ENCODE peak calls at places on chromosomes 5 and 9, in eight cellular contexts. I is mesendoderm, M is neural progenitor cell, O is IMR-90, L is mammary epithelial cell, R is K562, A is adipocyte, P is GM23248. Z is an unnamed sample. For H3K36me3, the result is how much of the 10 kb centered on the place peaks cover.

GRCh38 chr5:172411423-172412111 is 42.8 kb downstream of the SH3PXD2B start:
- DNase-seq in I (no peak), M (no peak), O (peak), L (no peak), R (no peak), A (peak), P (peak), Z (no peak)

GRCh38 chr9:13705913-13706312 is 426.4 kb upstream of the MPDZ start:
- DNase-seq in I (peak), M (peak), O (peak), L (no peak), R (no peak), A (peak), P (peak), Z (no peak)

GRCh38 chr5:5165541-5166002 is 25.4 kb downstream of the ADAMTS16 start:
- DNase-seq in I (peak), M (no peak), O (no peak), L (no peak), R (no peak), A (no peak), P (peak), Z (no peak)

GRCh38 chr5:11904270-11904906 is at the start of gene CTNND2:
- DNase-seq in I (peak), M (peak), O (no peak), L (peak), R (no peak), A (peak), P (peak), Z (no peak)

GRCh38 chr5:139670369-139671095 is 22.4 kb downstream of the CXXC5 start:
- DNase-seq in I (no peak), M (peak), O (no peak), L (no peak), R (peak), A (peak), P (no peak), Z (no peak)

GRCh38 chr5:119274024-119274766 is 81.6 kb upstream of the TNFAIP8 start:
- DNase-seq in I (peak), M (no peak), O (peak), L (peak), R (no peak), A (no peak), P (no peak), Z (no peak)

GRCh38 chr9:93582115-93582514 is 5.7 kb downstream of the PHF2 start:
- DNase-seq in I (peak), M (no peak), O (no peak), L (no peak), R (no peak), A (no peak), P (peak), Z (no peak)

GRCh38 chr9:32395483-32396216 is 11.2 kb downstream of the ACO1 start:
- DNase-seq in I (no peak), M (no peak), O (peak), L (peak), R (no peak), A (peak), P (peak), Z (no peak)

GRCh38 chr5:59259238-59259637 is 634.3 kb downstream of the PDE4D start:
- DNase-seq in I (no peak), M (no peak), O (no peak), L (no peak), R (no peak), A (no peak), P (no peak), Z (no peak)

GRCh38 chr5:109998208-109998607 is 308.5 kb downstream of the MAN2A1 start:
- DNase-seq in I (no peak), M (no peak), O (no peak), L (no peak), R (no peak), A (no peak), P (no peak), Z (no peak)

GRCh38 chr9:128372188-128372641 is 1.0 kb downstream of the URM1 start:
- DNase-seq in I (no peak), M (no peak), O (no peak), L (peak), R (no peak), A (peak), P (peak), Z (no peak)

GRCh38 chr5:9624196-9624947 is 5.8 kb downstream of the TAS2R1 start:
- DNase-seq in I (peak), M (no peak), O (peak), L (no peak), R (no peak), A (no peak), P (no peak), Z (no peak)

GRCh38 chr5:180340856-180341255 is 12.3 kb downstream of the GFPT2 start:
- DNase-seq in I (no peak), M (no peak), O (peak), L (no peak), R (no peak), A (no peak), P (peak), Z (no peak)

GRCh38 chr5:162231522-162231921 is 163.9 kb downstream of the GABRG2 start:
- DNase-seq in I (no peak), M (no peak), O (no peak), L (no peak), R (no peak), A (no peak), P (no peak), Z (no peak)

GRCh38 chr5:124584991-124585715 is 161.3 kb downstream of the ZNF608 start:
- DNase-seq in I (no peak), M (no peak), O (peak), L (peak), R (peak), A (no peak), P (no peak), Z (no peak)

GRCh38 chr5:139147743-139148079 is 50.5 kb downstream of the SIL1 start:
- DNase-seq in I (no peak), M (no peak), O (peak), L (peak), R (no peak), A (peak), P (peak), Z (peak)

GRCh38 chr9:71490810-71491209 is 277.5 kb downstream of the CEMIP2 start:
- DNase-seq in I (peak), M (peak), O (no peak), L (peak), R (peak), A (peak), P (peak), Z (no peak)

GRCh38 chr9:112252194-112252593 is 77.1 kb upstream of the SUSD1 start:
- DNase-seq in I (no peak), M (no peak), O (no peak), L (no peak), R (no peak), A (no peak), P (no peak), Z (no peak)

GRCh38 chr5:123441408-123441807 is 18.2 kb upstream of the CEP120 start:
- DNase-seq in I (no peak), M (no peak), O (no peak), L (no peak), R (no peak), A (no peak), P (peak), Z (no peak)

GRCh38 chr9:106445107-106445506 is 417.9 kb upstream of the ZNF462 start:
- DNase-seq in I (no peak), M (no peak), O (no peak), L (no peak), R (no peak), A (no peak), P (no peak), Z (no peak)

GRCh38 chr9:111036946-111037743 is 1.1 kb downstream of the LPAR1 start:
- DNase-seq in I (peak), M (peak), O (peak), L (peak), R (no peak), A (peak), P (peak), Z (no peak)

GRCh38 chr5:116789522-116789921 is 214.9 kb upstream of the SEMA6A start:
- DNase-seq in I (no peak), M (no peak), O (no peak), L (no peak), R (no peak), A (no peak), P (no peak), Z (no peak)

DNA sequence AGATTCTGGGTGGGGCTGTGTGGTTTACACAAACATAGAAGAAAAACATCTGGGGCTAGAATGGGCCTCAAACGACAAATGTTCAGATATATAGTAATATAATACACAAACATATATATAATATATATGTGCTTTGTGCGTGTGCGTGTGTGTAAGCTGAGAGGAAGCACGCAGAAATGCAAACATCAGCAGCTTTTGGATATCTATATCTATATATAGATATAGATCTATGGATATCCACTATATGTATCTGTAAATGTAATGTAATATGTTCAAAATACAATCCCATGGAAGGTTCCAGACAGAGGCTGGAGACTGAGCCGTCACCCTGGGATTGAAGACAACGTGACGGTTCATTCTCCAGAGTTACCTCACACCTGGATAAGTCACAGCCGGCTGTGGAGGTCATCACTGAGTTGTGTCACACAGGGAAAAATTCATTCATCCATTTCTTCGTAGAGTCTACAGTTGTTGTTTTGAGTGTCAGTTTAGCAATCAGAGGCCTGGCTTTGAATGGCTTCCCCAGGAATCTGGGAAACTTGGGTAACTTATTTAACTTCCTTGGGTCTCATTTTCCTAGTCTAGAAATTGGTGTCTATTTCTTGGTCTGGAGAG is 123.0 kb upstream of the CPEB4 start:
- DNase-seq in I (no peak), M (no peak), O (no peak), L (no peak), R (no peak), A (no peak), P (no peak), Z (no peak)
- H3K4me3 ChIP-seq in I (no peak), M (no peak), O (no peak), L (no peak), R (no peak), A (no peak), P (no peak), Z (no peak)

GRCh38 chr5:75717082-75717922 is at the start of gene POC5:
- DNase-seq in I (peak), M (peak), O (peak), L (peak), R (peak), A (peak), P (peak), Z (peak)

GRCh38 chr5:75720882-75721281 is 3.6 kb upstream of the POC5 start:
- DNase-seq in I (no peak), M (no peak), O (no peak), L (peak), R (no peak), A (no peak), P (no peak), Z (no peak)

GRCh38 chr5:75712091-75712490 is 5.1 kb downstream of the POC5 start:
- DNase-seq in I (no peak), M (no peak), O (no peak), L (no peak), R (no peak), A (no peak), P (no peak), Z (no peak)

GRCh38 chr5:75721573-75721972 is 4.3 kb upstream of the POC5 start:
- DNase-seq in I (no peak), M (no peak), O (no peak), L (no peak), R (no peak), A (no peak), P (no peak), Z (no peak)

GRCh38 chr5:75716715-75717081 is 539 bp downstream of the POC5 start:
- DNase-seq in I (no peak), M (peak), O (no peak), L (no peak), R (no peak), A (no peak), P (no peak), Z (no peak)
- H3K9ac ChIP-seq in I (peak), M (peak), O (peak), L (peak), R (peak), A (peak), P (peak), Z (peak)

GRCh38 chr9:99018653-99019052 is 74.9 kb downstream of the COL15A1 start:
- DNase-seq in I (no peak), M (no peak), O (no peak), L (no peak), R (no peak), A (no peak), P (no peak), Z (no peak)
- H3K36me3 ChIP-seq in I (under half), M (under half), O (half or more), L (under half), R (under half), A (under half), P (under half), Z (under half)

DNA sequence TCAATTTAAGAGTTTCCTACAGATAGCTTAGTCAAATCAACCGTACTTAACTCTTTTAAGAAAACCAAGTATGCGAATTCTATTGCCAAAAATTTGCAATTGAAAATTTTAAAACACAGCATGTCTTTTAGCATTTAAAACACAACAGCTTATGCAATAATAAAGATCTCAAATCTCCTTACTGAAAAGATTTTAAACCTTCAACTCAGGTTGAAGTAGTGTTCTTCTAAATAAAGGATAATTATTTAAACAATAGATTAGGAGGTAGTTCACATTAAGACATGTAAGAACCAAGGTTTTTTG is 5.5 kb downstream of the NR3C1 start:
- DNase-seq in I (no peak), M (no peak), O (no peak), L (no peak), R (no peak), A (no peak), P (no peak), Z (no peak)
- H3K4me3 ChIP-seq in I (no peak), M (no peak), O (peak), L (peak), R (peak), A (peak), P (peak), Z (peak)

DNA sequence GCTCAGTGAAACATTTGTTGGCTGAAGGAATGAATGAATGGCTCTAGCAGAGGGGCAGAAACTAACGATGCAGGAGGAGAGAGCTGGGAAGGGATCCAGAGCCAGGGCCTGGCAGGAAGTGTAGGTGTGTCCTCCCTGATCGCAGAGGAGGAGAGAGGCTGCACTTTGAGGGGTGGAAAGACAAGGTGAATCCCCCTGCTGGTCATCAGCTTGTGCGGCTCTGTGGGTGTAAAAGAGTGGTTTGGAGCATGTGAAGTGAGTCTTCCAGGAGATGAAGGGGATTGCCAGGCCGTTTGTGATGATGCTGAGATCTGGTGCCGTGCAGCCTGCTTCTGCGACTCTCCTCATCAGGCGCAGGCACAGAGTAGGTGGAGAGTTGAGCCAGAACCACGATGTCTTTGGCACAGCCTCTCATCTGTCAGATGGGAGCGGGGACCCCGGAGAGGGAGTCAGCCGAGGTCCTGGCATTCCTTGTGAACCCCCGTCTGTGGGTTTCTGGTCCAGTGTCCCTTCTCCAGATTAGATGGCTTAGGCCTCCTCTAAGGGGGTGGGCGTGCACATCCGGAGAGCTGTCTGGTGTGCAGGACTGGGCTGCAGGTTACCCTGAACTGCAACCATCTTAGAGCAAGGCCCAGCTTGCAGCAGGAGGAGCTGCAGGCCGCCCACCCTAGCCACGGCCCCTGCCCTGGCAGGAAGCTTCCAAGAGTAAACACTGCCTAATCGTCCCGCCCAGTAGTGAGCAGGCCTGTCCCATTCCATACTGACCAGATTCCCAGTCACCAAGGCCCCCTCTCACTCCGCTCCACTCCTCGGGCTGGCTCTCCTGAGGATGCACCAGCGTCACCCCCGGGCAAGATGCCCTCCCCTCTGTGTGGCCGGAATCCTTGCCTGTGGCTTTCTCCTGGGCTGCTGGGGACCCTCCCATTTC is at the start of gene ADAMTS13:
- DNase-seq in I (peak), M (peak), O (peak), L (no peak), R (peak), A (no peak), P (peak), Z (no peak)
- H3K9ac ChIP-seq in I (peak), M (peak), O (no peak), L (no peak), R (peak), A (no peak), P (no peak), Z (no peak)

GRCh38 chr5:56910123-56910951 is 941 bp downstream of the SETD9 start:
- DNase-seq in I (peak), M (peak), O (no peak), L (no peak), R (peak), A (peak), P (peak), Z (no peak)

GRCh38 chr5:56918054-56918453 is 8.7 kb downstream of the SETD9 start:
- DNase-seq in I (peak), M (no peak), O (no peak), L (no peak), R (no peak), A (no peak), P (no peak), Z (no peak)

GRCh38 chr5:56913766-56914165 is 4.4 kb downstream of the SETD9 start:
- DNase-seq in I (no peak), M (no peak), O (no peak), L (no peak), R (no peak), A (no peak), P (no peak), Z (no peak)

GRCh38 chr5:56917534-56917933 is 8.1 kb downstream of the SETD9 start:
- DNase-seq in I (no peak), M (no peak), O (no peak), L (no peak), R (no peak), A (no peak), P (no peak), Z (no peak)

DNA sequence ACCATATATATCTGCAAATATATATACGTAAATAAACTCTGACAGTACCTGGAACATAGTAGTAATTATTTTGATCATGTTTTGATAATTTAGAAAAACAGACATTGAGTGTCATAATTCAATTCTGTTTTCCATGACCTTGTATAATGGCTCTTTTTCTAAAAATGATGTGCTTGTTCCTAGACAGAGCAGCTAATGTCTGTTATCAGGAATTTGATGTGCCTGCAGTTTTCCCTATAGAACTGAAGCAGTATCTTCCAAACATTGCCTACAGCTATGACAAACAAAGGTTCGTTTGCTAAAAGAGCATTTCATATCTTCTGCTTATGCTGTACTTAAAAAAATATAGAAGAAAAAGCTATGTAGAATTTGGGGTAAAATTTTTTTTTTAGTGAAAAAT is 5.3 kb downstream of the SETD9 start:
- DNase-seq in I (no peak), M (no peak), O (no peak), L (no peak), R (no peak), A (no peak), P (no peak), Z (no peak)
- H3K36me3 ChIP-seq in I (under half), M (under half), O (under half), L (under half), R (under half), A (under half), P (under half), Z (under half)

GRCh38 chr9:72951043-72951442 is 1.8 kb downstream of the ALDH1A1 start:
- DNase-seq in I (no peak), M (no peak), O (no peak), L (no peak), R (peak), A (no peak), P (no peak), Z (no peak)
- H3K4me3 ChIP-seq in I (no peak), M (no peak), O (no peak), L (no peak), R (no peak), A (peak), P (no peak), Z (peak)

DNA sequence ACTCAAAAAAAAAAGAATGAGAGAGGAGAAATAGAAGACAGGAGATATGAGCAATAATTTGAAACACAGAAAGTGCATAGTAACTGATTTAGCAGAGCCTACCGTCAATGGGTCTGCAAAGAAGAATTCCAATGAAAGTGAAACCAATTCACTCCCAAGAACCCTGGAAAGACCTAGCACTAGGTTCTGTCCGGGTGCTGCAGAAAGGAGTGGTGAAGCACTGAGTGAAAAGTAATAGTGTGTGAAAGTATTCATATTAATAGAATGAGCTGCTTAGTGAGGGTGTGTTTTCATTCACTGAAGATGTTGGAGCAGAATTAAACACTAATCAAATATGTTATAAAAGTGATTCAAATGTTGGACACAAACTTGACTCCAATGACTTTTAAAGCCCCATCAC is 51.3 kb upstream of the SLC30A5 start:
- DNase-seq in I (no peak), M (no peak), O (no peak), L (no peak), R (no peak), A (no peak), P (no peak), Z (no peak)
- H3K9ac ChIP-seq in I (no peak), M (no peak), O (no peak), L (no peak), R (no peak), A (peak), P (no peak), Z (peak)

DNA sequence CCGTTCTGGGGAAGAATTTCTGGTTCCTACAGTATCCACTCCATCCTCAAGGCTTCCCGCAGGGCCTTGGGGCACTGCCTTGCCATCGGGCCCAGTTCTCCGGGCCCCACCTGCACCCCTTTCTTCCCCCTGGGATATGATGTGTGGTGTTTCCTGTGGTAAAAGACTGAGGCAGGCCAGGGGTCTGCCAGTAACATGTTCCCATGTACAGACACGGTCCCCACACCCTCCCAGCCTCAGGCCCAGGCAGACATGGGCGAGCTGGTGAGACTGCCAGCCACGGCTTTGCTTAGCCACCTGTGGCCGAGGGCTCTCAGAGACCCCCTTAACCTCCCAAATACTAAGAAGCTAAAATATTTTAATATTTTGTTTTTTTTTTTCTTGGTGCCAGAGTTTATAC is 46.0 kb downstream of the NDST1 start:
- DNase-seq in I (no peak), M (no peak), O (no peak), L (no peak), R (no peak), A (no peak), P (no peak), Z (no peak)
- H3K36me3 ChIP-seq in I (under half), M (under half), O (half or more), L (under half), R (under half), A (half or more), P (half or more), Z (under half)